ENCODE peak calls at places on chromosomes 13 and 19, in seven cellular contexts. I is prostate gland, F is esophagus squamous epithelium, T is heart left ventricle, O is suprapubic skin, V is transverse colon, S is NB4. N is an unnamed sample.

GRCh38 chr13:110200276-110200675 is 106.7 kb downstream of the COL4A1 start:
- DNase-seq in I (no peak), S (peak), O (no peak), F (no peak), T (no peak), V (no peak), N (no peak)

GRCh38 chr13:26719356-26719945 is 41.1 kb downstream of the GPR12 start:
- DNase-seq in O (no peak), F (no peak), S (peak), T (no peak), I (no peak), V (no peak), N (no peak)

GRCh38 chr13:72290962-72291681 is 424.1 kb upstream of the DACH1 start:
- DNase-seq in T (no peak), F (no peak), V (no peak), O (no peak), S (peak), I (no peak), N (peak)

GRCh38 chr19:6610934-6611370 is 20.0 kb upstream of the CD70 start:
- DNase-seq in T (no peak), V (no peak), I (no peak), S (no peak), F (no peak), O (no peak), N (peak)

GRCh38 chr19:51124729-51125128 is at the start of gene SIGLEC9:
- DNase-seq in S (no peak), F (no peak), I (no peak), O (peak), V (peak), T (peak), N (no peak)

GRCh38 chr13:49253310-49253709 is 5.6 kb downstream of the CDADC1 start:
- DNase-seq in T (no peak), F (no peak), O (no peak), V (no peak), I (no peak), S (peak), N (no peak)

GRCh38 chr19:29084266-29084665 is 128.7 kb downstream of the UQCRFS1 start:
- DNase-seq in S (peak), V (no peak), O (no peak), F (no peak), I (no peak), T (no peak), N (peak)

GRCh38 chr19:38667552-38668205 is 20.2 kb downstream of the ACTN4 start:
- DNase-seq in T (no peak), F (no peak), V (no peak), I (no peak), O (no peak), S (no peak), N (no peak)

GRCh38 chr19:16386619-16387240 is 62.1 kb downstream of the KLF2 start:
- DNase-seq in O (no peak), T (peak), F (no peak), S (peak), V (no peak), I (peak), N (peak)

GRCh38 chr13:73751290-73751689 is 382.9 kb downstream of the KLF12 start:
- DNase-seq in V (no peak), I (no peak), T (no peak), O (no peak), S (no peak), F (no peak), N (no peak)

GRCh38 chr19:52369463-52370340 is at the start of gene ZNF880:
- DNase-seq in S (no peak), I (peak), T (peak), V (peak), F (peak), O (peak), N (peak)

GRCh38 chr19:38449518-38449917 is 16.0 kb downstream of the RYR1 start:
- DNase-seq in T (no peak), S (no peak), O (no peak), F (no peak), V (no peak), I (no peak), N (no peak)

GRCh38 chr13:109180905-109181425 is 551.6 kb downstream of the MYO16 start:
- DNase-seq in F (no peak), V (no peak), T (no peak), S (no peak), I (no peak), O (no peak), N (peak)

GRCh38 chr13:42495256-42495655 is 78.7 kb upstream of the TNFSF11 start:
- DNase-seq in I (no peak), O (no peak), V (no peak), F (no peak), T (no peak), S (no peak), N (no peak)

GRCh38 chr19:5472303-5472702 is 17.1 kb downstream of the ZNRF4 start:
- DNase-seq in I (no peak), O (no peak), V (no peak), S (no peak), T (no peak), F (no peak), N (no peak)

GRCh38 chr13:89846890-89847585 is 1500.4 kb upstream of the MIR17HG start:
- DNase-seq in V (no peak), O (no peak), S (no peak), T (no peak), F (no peak), I (no peak), N (peak)

GRCh38 chr13:75250526-75251183 is 231.3 kb downstream of the TBC1D4 start:
- DNase-seq in O (no peak), T (no peak), V (no peak), I (no peak), S (no peak), F (no peak), N (peak)

GRCh38 chr19:53102701-53103140 is 501 bp downstream of the ZNF160 start:
- DNase-seq in I (no peak), V (peak), S (peak), F (no peak), T (peak), O (peak), N (peak)

GRCh38 chr13:111939285-111940278 is 127.4 kb upstream of the SOX1 start:
- DNase-seq in F (no peak), V (no peak), S (no peak), I (no peak), O (no peak), T (no peak), N (no peak)

GRCh38 chr13:35760678-35761308 is 284.3 kb upstream of the MAB21L1 start:
- DNase-seq in O (no peak), T (no peak), F (no peak), I (peak), S (no peak), V (no peak), N (no peak)

GRCh38 chr13:65725001-65725400 is 1505.1 kb downstream of the PCDH9 start:
- DNase-seq in F (no peak), S (no peak), T (no peak), V (no peak), O (no peak), I (no peak), N (no peak)

GRCh38 chr19:45306040-45306439 is 16.6 kb downstream of the CKM start:
- DNase-seq in V (no peak), I (no peak), S (no peak), F (no peak), O (no peak), T (no peak), N (no peak)

GRCh38 chr13:105918842-105919741 is 616.4 kb downstream of the EFNB2 start:
- DNase-seq in S (peak), I (peak), T (peak), V (peak), O (no peak), F (no peak), N (peak)

GRCh38 chr19:7853760-7854107 is 20.5 kb downstream of the PRR36 start:
- DNase-seq in O (no peak), F (no peak), V (no peak), T (no peak), S (no peak), I (no peak), N (no peak)

GRCh38 chr19:45876411-45877197 is 9.3 kb downstream of the IRF2BP1 start:
- DNase-seq in O (no peak), F (no peak), V (peak), I (peak), S (peak), T (peak), N (no peak)

GRCh38 chr13:109204657-109205056 is 575.2 kb downstream of the MYO16 start:
- DNase-seq in V (no peak), F (no peak), O (no peak), T (no peak), S (no peak), I (no peak), N (no peak)

GRCh38 chr13:30829145-30829544 is 76.9 kb upstream of the MEDAG start:
- DNase-seq in I (no peak), T (no peak), F (no peak), V (no peak), S (peak), O (no peak), N (peak)

GRCh38 chr19:44718441-44719261 is 19.7 kb downstream of the CEACAM16 start:
- DNase-seq in I (no peak), V (peak), O (no peak), F (no peak), T (peak), S (no peak), N (peak)

GRCh38 chr19:40613669-40614594 is 12.8 kb downstream of the LTBP4 start:
- DNase-seq in F (peak), S (no peak), I (peak), T (peak), O (peak), V (peak), N (no peak)

GRCh38 chr19:5718579-5719273 is 1.2 kb downstream of the LONP1 start:
- DNase-seq in F (no peak), T (no peak), O (no peak), I (no peak), S (peak), V (no peak), N (no peak)

GRCh38 chr13:26529441-26529840 is 28.0 kb upstream of the WASF3 start:
- DNase-seq in O (no peak), T (no peak), I (no peak), F (no peak), V (peak), S (peak), N (peak)

GRCh38 chr13:51292000-51292550 is 47.4 kb upstream of the SERPINE3 start:
- DNase-seq in I (no peak), V (no peak), S (no peak), O (no peak), T (no peak), F (no peak), N (no peak)

GRCh38 chr19:45451181-45451849 is 16.5 kb upstream of the FOSB start:
- DNase-seq in I (no peak), S (peak), F (no peak), O (peak), V (peak), T (no peak), N (no peak)

GRCh38 chr19:45340232-45340898 is at the start of gene KLC3:
- DNase-seq in S (no peak), V (peak), F (no peak), T (no peak), O (no peak), I (peak), N (no peak)

GRCh38 chr13:113178070-113178895 is 19.8 kb downstream of the PROZ start:
- DNase-seq in T (no peak), O (no peak), F (no peak), S (no peak), V (no peak), I (no peak), N (peak)

GRCh38 chr13:30466841-30467252 is 1.1 kb upstream of the HMGB1 start:
- DNase-seq in V (no peak), T (no peak), I (no peak), F (no peak), S (peak), O (no peak), N (no peak)

GRCh38 chr13:97448503-97449251 is 14.7 kb downstream of the RAP2A start:
- DNase-seq in S (no peak), V (no peak), O (no peak), T (no peak), I (no peak), F (no peak), N (no peak)

GRCh38 chr13:101150998-101151397 is 265.3 kb downstream of the NALCN start:
- DNase-seq in T (no peak), I (no peak), V (no peak), F (no peak), S (no peak), O (no peak), N (no peak)

GRCh38 chr19:3821156-3821555 is 35.0 kb upstream of the MATK start:
- DNase-seq in F (no peak), T (no peak), I (no peak), V (no peak), O (no peak), S (no peak), N (no peak)

GRCh38 chr19:14035706-14036105 is 4.1 kb downstream of the IL27RA start:
- DNase-seq in I (no peak), S (no peak), O (no peak), V (no peak), T (no peak), F (no peak), N (no peak)

GRCh38 chr19:14028901-14029300 is 953 bp downstream of the RLN3 start:
- DNase-seq in O (no peak), I (no peak), V (no peak), S (no peak), F (no peak), T (no peak), N (no peak)

GRCh38 chr19:14033946-14034345 is 2.4 kb downstream of the IL27RA start:
- DNase-seq in I (no peak), V (no peak), T (no peak), F (no peak), O (no peak), S (no peak), N (no peak)

GRCh38 chr19:14030997-14031718 is 404 bp upstream of the IL27RA start:
- DNase-seq in I (no peak), V (no peak), T (no peak), S (no peak), O (no peak), F (no peak), N (no peak)

GRCh38 chr19:14031719-14032480 is at the start of gene IL27RA:
- DNase-seq in V (peak), S (peak), F (no peak), T (peak), I (peak), O (no peak), N (peak)
- TF ChIP-seq POLR2A in V (peak), S (peak), F (peak), T (peak), I (no peak), O (no peak), N (no peak)

GRCh38 chr19:342801-343421 is 1.7 kb downstream of the MIER2 start:
- DNase-seq in S (peak), V (peak), F (no peak), O (peak), I (no peak), T (peak), N (peak)
- TF ChIP-seq POLR2A in S (no peak), V (no peak), F (no peak), O (no peak), I (peak), T (no peak), N (no peak)

GRCh38 chr13:19957320-19958118 is 1.0 kb upstream of the ZMYM2 start:
- DNase-seq in S (peak), I (peak), V (peak), F (peak), O (peak), T (peak), N (no peak)

GRCh38 chr13:19960673-19961015 is 2.1 kb downstream of the ZMYM2 start:
- DNase-seq in V (no peak), S (peak), I (no peak), T (no peak), F (no peak), O (no peak), N (no peak)

GRCh38 chr13:19959141-19959830 is 759 bp downstream of the ZMYM2 start:
- DNase-seq in V (peak), T (peak), O (peak), F (peak), S (peak), I (peak), N (peak)

GRCh38 chr13:19959831-19960672 is 1.5 kb downstream of the ZMYM2 start:
- DNase-seq in T (peak), S (peak), V (peak), F (peak), O (peak), I (peak), N (peak)

DNA sequence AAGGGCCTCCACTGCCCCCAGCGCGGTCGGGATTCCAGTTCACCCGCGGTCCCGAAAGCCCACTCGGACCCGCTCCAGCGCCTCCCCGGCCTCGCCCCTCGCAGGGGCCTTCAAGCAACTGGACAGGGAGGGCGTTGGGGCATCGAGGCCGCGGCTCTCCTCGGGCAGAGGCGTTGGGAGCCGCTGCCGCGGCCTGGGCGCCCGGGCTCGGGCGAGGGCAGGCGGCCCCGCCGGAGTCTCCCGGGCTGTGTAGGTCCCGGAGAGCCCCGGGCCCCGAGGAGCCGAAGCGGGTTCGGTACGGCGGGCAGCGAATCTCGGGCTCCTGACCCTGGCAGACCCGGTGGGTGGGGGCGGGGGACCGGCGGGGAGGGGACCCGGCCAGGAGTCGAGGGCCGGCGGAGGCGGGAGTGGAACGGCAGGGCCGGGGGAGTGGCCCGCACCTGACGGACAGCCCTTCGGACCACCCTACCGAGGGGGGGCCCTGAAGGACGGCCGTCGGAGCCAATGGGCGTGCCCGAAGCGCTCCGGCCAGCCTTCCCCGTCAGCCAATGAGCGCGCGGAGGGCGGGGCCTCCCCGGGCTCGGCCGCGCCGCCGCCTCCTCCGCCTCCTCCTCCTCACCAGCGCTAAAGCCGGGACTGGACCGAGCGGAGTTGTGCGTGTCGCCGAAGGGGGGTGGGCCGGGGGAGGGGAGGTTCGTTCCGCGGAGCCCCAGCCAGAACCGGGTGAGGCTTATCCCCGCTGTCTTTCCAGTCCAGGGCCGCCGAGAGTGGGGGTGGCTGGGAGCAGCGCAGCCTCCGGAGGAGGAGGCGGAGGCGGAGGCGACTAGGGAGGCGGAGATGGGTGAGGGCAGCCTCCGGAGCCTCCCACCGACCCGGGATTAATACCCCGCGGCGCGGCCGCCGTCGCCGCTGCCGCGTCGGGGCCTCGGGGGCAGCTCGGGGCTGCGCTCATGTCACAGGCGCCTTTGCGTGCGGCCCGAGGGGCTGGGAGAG is at the start of gene ZMYM2:
- DNase-seq in I (peak), O (peak), V (peak), F (peak), S (peak), T (peak), N (peak)
- TF ChIP-seq POLR2A in I (peak), O (no peak), V (peak), F (peak), S (peak), T (peak), N (peak)

GRCh38 chr13:21672811-21673591 is 2.1 kb downstream of the FGF9 start:
- DNase-seq in I (no peak), O (no peak), S (no peak), T (no peak), F (no peak), V (no peak), N (no peak)

GRCh38 chr13:21675095-21676007 is 4.5 kb downstream of the FGF9 start:
- DNase-seq in S (peak), V (peak), F (no peak), I (no peak), O (no peak), T (peak), N (no peak)

GRCh38 chr13:21674271-21675009 is 3.6 kb downstream of the FGF9 start:
- DNase-seq in I (no peak), V (peak), T (peak), F (no peak), O (no peak), S (peak), N (no peak)

GRCh38 chr13:21671793-21672680 is 1.2 kb downstream of the FGF9 start:
- DNase-seq in T (no peak), F (no peak), I (no peak), V (no peak), S (no peak), O (no peak), N (no peak)

GRCh38 chr13:21673592-21674270 is 2.9 kb downstream of the FGF9 start:
- DNase-seq in I (no peak), T (peak), V (peak), S (peak), O (no peak), F (no peak), N (peak)
- TF ChIP-seq POLR2A in I (no peak), T (no peak), V (no peak), S (no peak), O (no peak), F (no peak), N (no peak)

DNA sequence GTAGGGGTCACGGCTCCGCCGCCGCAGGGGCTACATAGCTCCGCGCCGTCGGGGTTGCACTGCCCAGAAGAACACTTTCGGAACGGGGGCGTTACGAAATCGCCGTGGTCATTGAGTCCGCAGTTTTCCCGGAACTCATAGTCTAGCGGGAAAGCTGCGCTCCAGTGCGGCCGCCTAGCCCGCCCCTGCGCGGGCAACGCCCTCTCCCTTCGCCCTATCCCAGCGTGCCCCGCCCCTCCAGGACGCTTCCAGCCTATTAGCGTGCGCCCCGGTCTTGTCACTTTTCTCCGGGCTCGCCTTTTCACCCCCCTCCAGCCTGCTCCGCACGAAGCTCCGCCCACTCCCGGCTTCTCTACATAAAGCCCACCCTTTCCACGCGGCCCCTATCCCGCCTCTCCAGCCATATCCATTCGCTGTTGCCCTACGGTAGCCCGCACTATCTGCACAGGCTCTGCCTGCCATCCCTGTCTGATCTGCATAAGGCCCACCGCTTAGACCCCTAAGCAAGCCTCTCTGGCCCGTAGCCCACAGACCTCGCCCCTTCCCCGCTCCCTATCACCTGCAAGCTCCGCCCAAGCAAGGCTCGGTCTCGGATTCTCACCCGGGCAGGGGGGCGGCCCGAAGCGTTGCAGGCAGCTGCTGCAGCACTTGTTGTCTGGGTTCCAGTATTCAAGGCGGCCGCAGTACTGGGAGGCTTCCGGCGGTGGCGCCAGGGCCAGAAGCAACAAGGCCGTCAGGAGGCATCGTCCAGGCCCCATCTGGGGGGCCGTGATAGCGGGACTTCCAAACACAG is 1.6 kb downstream of the IGFLR1 start:
- DNase-seq in S (peak), O (peak), T (peak), F (peak), V (peak), I (peak), N (peak)
- TF ChIP-seq POLR2A in S (peak), O (no peak), T (peak), F (no peak), V (peak), I (peak), N (peak)

N was measured in H54.